ENCODE peak calls at places on chromosome 17, in five cellular contexts. U, S, Y, P and G are unnamed samples.

GRCh38 chr17:42387221-42387657 is 1.0 kb downstream of the STAT3 start:
- DNase-seq in U (peak), S (no peak), Y (peak), P (peak), G (no peak)

GRCh38 chr17:28020515-28020914 is 22.0 kb upstream of the NLK start:
- DNase-seq in U (no peak), S (no peak), Y (no peak), P (no peak), G (no peak)

GRCh38 chr17:883586-883962 is 96.0 kb downstream of the NXN start:
- DNase-seq in U (no peak), S (no peak), Y (peak), P (no peak), G (no peak)

GRCh38 chr17:76855105-76855504 is 13.1 kb upstream of the MGAT5B start:
- DNase-seq in U (no peak), S (no peak), Y (no peak), P (no peak), G (no peak)

GRCh38 chr17:6035801-6036394 is 34.3 kb upstream of the WSCD1 start:
- DNase-seq in U (no peak), S (no peak), Y (no peak), P (no peak), G (peak)

GRCh38 chr17:49748791-49749190 is 15.1 kb downstream of the FAM117A start:
- DNase-seq in U (no peak), S (peak), Y (no peak), P (no peak), G (no peak)

GRCh38 chr17:27602721-27603445 is 28.1 kb upstream of the LGALS9 start:
- DNase-seq in U (peak), S (peak), Y (peak), P (peak), G (peak)

GRCh38 chr17:72332367-72332766 is 211.5 kb downstream of the SOX9 start:
- DNase-seq in U (no peak), S (no peak), Y (no peak), P (no peak), G (no peak)

GRCh38 chr17:14833201-14833773 is 431.8 kb downstream of the PMP22 start:
- DNase-seq in U (no peak), S (no peak), Y (no peak), P (no peak), G (no peak)

GRCh38 chr17:69348441-69348840 is 21.5 kb upstream of the ABCA5 start:
- DNase-seq in U (no peak), S (no peak), Y (no peak), P (no peak), G (no peak)

GRCh38 chr17:28643979-28644781 is 778 bp downstream of the BLTP2 start:
- DNase-seq in U (peak), S (peak), Y (peak), P (peak), G (peak)

GRCh38 chr17:72667096-72668063 is 425.1 kb downstream of the SLC39A11 start:
- DNase-seq in U (no peak), S (no peak), Y (no peak), P (no peak), G (no peak)

GRCh38 chr17:29664743-29665479 is 42.2 kb upstream of the CORO6 start:
- DNase-seq in U (no peak), S (no peak), Y (no peak), P (peak), G (no peak)

GRCh38 chr17:75680431-75680830 is 13.3 kb downstream of the SAP30BP start:
- DNase-seq in U (no peak), S (no peak), Y (no peak), P (no peak), G (peak)

GRCh38 chr17:79154446-79154845 is 79.8 kb downstream of the ENGASE start:
- DNase-seq in U (peak), S (no peak), Y (no peak), P (no peak), G (peak)

GRCh38 chr17:29584452-29585079 is 4.9 kb downstream of the GIT1 start:
- DNase-seq in U (peak), S (no peak), Y (no peak), P (no peak), G (no peak)

GRCh38 chr17:1999557-2000251 is 25.4 kb downstream of the RTN4RL1 start:
- DNase-seq in U (peak), S (peak), Y (peak), P (peak), G (no peak)

GRCh38 chr17:43803758-43804157 is 23.5 kb downstream of the CFAP97D1 start:
- DNase-seq in U (no peak), S (no peak), Y (peak), P (peak), G (no peak)

GRCh38 chr17:17087424-17088103 is 45.3 kb downstream of the MPRIP start:
- DNase-seq in U (no peak), S (peak), Y (no peak), P (no peak), G (peak)

GRCh38 chr17:7238418-7239090 is 703 bp downstream of the PHF23 start:
- DNase-seq in U (no peak), S (no peak), Y (no peak), P (peak), G (no peak)

GRCh38 chr17:43427362-43428043 is 28.7 kb downstream of the ARL4D start:
- DNase-seq in U (no peak), S (no peak), Y (no peak), P (no peak), G (no peak)

GRCh38 chr17:62140836-62141235 is 75.8 kb upstream of the MED13 start:
- DNase-seq in U (no peak), S (peak), Y (no peak), P (no peak), G (no peak)

GRCh38 chr17:4220655-4221054 is 43.1 kb downstream of the ANKFY1 start:
- DNase-seq in U (no peak), S (peak), Y (no peak), P (no peak), G (no peak)

GRCh38 chr17:58517378-58517927 is 3.0 kb upstream of the MTMR4 start:
- DNase-seq in U (no peak), S (no peak), Y (no peak), P (no peak), G (no peak)

GRCh38 chr17:61689610-61690180 is 98.7 kb upstream of the NACA2 start:
- DNase-seq in U (no peak), S (no peak), Y (no peak), P (no peak), G (no peak)

GRCh38 chr17:42675984-42676423 is 790 bp downstream of the PLEKHH3 start:
- DNase-seq in U (peak), S (peak), Y (no peak), P (peak), G (peak)

GRCh38 chr17:41885733-41886132 is 20.5 kb upstream of the KLHL11 start:
- DNase-seq in U (peak), S (no peak), Y (no peak), P (no peak), G (no peak)

GRCh38 chr17:4956493-4957061 is 5.7 kb downstream of the ENO3 start:
- DNase-seq in U (no peak), S (no peak), Y (no peak), P (no peak), G (no peak)

GRCh38 chr17:82548681-82549303 is 29.3 kb downstream of the FOXK2 start:
- DNase-seq in U (peak), S (peak), Y (no peak), P (no peak), G (no peak)

GRCh38 chr17:47323382-47324223 is at the start of gene EFCAB13:
- DNase-seq in U (peak), S (peak), Y (peak), P (peak), G (peak)
- TF ChIP-seq POLR2AphosphoS5 in U (peak), S (peak), Y (peak), P (peak), G (peak)

GRCh38 chr17:31841850-31842415 is 17.1 kb downstream of the COPRS start:
- DNase-seq in U (no peak), S (no peak), Y (no peak), P (no peak), G (no peak)

GRCh38 chr17:31838641-31839225 is 20.3 kb downstream of the COPRS start:
- DNase-seq in U (no peak), S (no peak), Y (no peak), P (no peak), G (no peak)

GRCh38 chr17:31843382-31843780 is 15.7 kb downstream of the COPRS start:
- DNase-seq in U (no peak), S (no peak), Y (no peak), P (no peak), G (no peak)

GRCh38 chr17:31842416-31843381 is 16.3 kb downstream of the COPRS start:
- DNase-seq in U (peak), S (peak), Y (peak), P (peak), G (peak)
- TF ChIP-seq POLR2AphosphoS5 in U (no peak), S (no peak), Y (no peak), P (no peak), G (no peak)

GRCh38 chr17:40219073-40219860 is at the start of gene WIPF2:
- DNase-seq in U (peak), S (peak), Y (peak), P (peak), G (peak)
- TF ChIP-seq POLR2AphosphoS5 in U (peak), S (peak), Y (peak), P (peak), G (peak)

DNA sequence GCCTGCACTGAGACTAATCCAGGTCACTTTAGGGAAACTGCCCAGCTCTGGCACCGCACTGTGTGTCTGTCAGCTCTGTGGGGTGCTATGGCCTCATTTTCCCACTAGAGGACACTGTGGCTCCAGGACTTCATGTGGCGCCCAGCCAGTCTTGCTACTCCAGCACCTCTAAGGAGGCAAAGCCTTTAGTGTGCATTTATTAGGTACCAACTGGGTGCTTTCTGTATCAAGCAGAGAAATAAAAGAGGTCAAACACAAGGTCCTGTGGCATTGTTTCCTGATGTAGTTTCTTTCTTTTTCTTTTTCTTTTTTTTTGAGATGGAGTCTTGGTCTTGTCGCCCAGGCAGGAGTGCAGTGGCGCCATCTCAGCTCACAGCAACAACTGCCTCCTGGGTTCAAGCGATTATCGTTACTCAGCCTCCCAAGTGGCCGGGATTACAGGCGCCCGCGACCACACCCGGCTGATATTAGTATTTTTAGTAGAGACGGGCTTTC is 12.5 kb upstream of the RHBDL3 start:
- DNase-seq in U (peak), S (peak), Y (peak), P (peak), G (peak)
- TF ChIP-seq POLR2AphosphoS5 in U (no peak), S (no peak), Y (no peak), P (no peak), G (peak)

GRCh38 chr17:73754886-73755285 is 110.6 kb upstream of the SDK2 start:
- DNase-seq in U (no peak), S (no peak), Y (no peak), P (no peak), G (no peak)
- TF ChIP-seq POLR2AphosphoS5 in U (no peak), S (no peak), Y (no peak), P (no peak), G (no peak)

GRCh38 chr17:78125138-78125913 is 3.2 kb downstream of the TMC6 start:
- DNase-seq in U (no peak), S (no peak), Y (no peak), P (no peak), G (peak)
- TF ChIP-seq POLR2AphosphoS5 in U (no peak), S (no peak), Y (no peak), P (no peak), G (peak)

GRCh38 chr17:37610971-37611370 is 1.8 kb upstream of the SYNRG start:
- DNase-seq in U (no peak), S (no peak), Y (no peak), P (no peak), G (no peak)
- TF ChIP-seq POLR2AphosphoS5 in U (no peak), S (no peak), Y (no peak), P (no peak), G (no peak)

GRCh38 chr17:46154151-46154816 is 38.9 kb downstream of the KANSL1 start:
- DNase-seq in U (no peak), S (no peak), Y (no peak), P (peak), G (no peak)
- TF ChIP-seq POLR2AphosphoS5 in U (no peak), S (no peak), Y (no peak), P (no peak), G (no peak)

DNA sequence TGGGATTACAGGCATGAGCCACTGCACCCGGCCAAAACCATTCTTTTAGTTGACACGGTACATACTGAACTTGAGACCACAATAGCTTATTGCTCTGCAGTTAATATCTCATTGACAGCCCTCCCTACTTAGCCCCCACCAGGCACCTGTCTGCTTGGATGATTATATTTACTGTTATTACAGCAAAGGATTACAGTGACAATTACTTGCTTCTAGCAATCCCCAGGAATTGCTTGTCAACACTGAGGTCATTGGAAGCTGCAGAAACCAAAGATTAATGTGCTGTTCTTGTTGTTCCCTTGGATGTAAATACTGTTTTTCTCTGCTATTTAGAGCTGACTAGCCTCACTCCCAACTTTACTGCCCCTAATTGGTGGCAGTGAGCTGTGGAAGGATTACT is 211.2 kb downstream of the LGALS9B start:
- DNase-seq in U (no peak), S (no peak), Y (no peak), P (no peak), G (no peak)
- TF ChIP-seq POLR2AphosphoS5 in U (no peak), S (no peak), Y (no peak), P (no peak), G (no peak)